ENCODE peak calls at places on chromosomes 1 and 21, in four cellular contexts. J, D, R and U are unnamed samples.

GRCh38 chr1:30729906-30730305 is 6.5 kb upstream of the MATN1 start:
- DNase-seq in J (no peak), R (no peak), D (no peak), U (no peak)

GRCh38 chr1:59453297-59453970 is 156.5 kb downstream of the FGGY start:
- DNase-seq in D (no peak), J (no peak), R (no peak), U (no peak)

GRCh38 chr1:24756395-24756794 is 11.1 kb downstream of the CLIC4 start:
- DNase-seq in R (no peak), D (no peak), J (no peak), U (no peak)

GRCh38 chr1:55589656-55590297 is 374.6 kb upstream of the USP24 start:
- DNase-seq in D (no peak), J (no peak), R (no peak), U (no peak)

GRCh38 chr1:54273837-54274192 is 73.8 kb downstream of the MRPL37 start:
- DNase-seq in R (peak), J (peak), D (no peak), U (no peak)

GRCh38 chr1:44266400-44267344 is 53.4 kb downstream of the DMAP1 start:
- DNase-seq in D (no peak), J (no peak), R (no peak), U (no peak)

GRCh38 chr21:42527489-42528158 is 14.0 kb downstream of the SLC37A1 start:
- DNase-seq in R (no peak), J (no peak), D (no peak), U (peak)

GRCh38 chr1:209040351-209040750 is 543.2 kb upstream of the CAMK1G start:
- DNase-seq in J (no peak), R (no peak), D (no peak), U (no peak)

GRCh38 chr1:112706505-112707216 is at the start of gene RHOC:
- DNase-seq in D (no peak), R (peak), J (peak), U (no peak)

GRCh38 chr1:17502326-17502778 is 37.1 kb upstream of the ARHGEF10L start:
- DNase-seq in D (peak), J (peak), R (peak), U (peak)

GRCh38 chr21:36535618-36536241 is 55.8 kb upstream of the CLDN14 start:
- DNase-seq in R (no peak), D (no peak), J (peak), U (peak)

GRCh38 chr1:37691497-37692077 is 729 bp upstream of the CDCA8 start:
- DNase-seq in D (peak), R (peak), J (peak), U (no peak)

GRCh38 chr1:175514309-175515001 is 228.9 kb downstream of the TNR start:
- DNase-seq in J (no peak), D (no peak), R (no peak), U (no peak)

GRCh38 chr1:36565576-36566501 is 83.1 kb upstream of the CSF3R start:
- DNase-seq in D (no peak), J (no peak), R (no peak), U (no peak)

GRCh38 chr21:42734323-42734971 is 81.0 kb downstream of the PDE9A start:
- DNase-seq in D (peak), R (no peak), J (no peak), U (no peak)

GRCh38 chr1:44603718-44604117 is 70.6 kb downstream of the TMEM53 start:
- DNase-seq in J (no peak), D (no peak), R (no peak), U (no peak)

GRCh38 chr1:232486006-232486405 is 143.9 kb downstream of the SIPA1L2 start:
- DNase-seq in R (no peak), J (no peak), D (no peak), U (no peak)

GRCh38 chr1:243227596-243227995 is 27.5 kb downstream of the CEP170 start:
- DNase-seq in D (peak), R (no peak), J (no peak), U (no peak)

GRCh38 chr1:168603501-168604107 is 27.2 kb downstream of the XCL1 start:
- DNase-seq in D (peak), R (peak), J (peak), U (peak)

GRCh38 chr1:61279570-61279969 is 197.2 kb downstream of the NFIA start:
- DNase-seq in J (no peak), D (no peak), R (no peak), U (no peak)

GRCh38 chr1:206649261-206649660 is 13.9 kb downstream of the DYRK3 start:
- DNase-seq in R (no peak), D (no peak), J (no peak), U (no peak)

GRCh38 chr21:30541764-30542163 is at the start of gene KRTAP19-6:
- DNase-seq in D (no peak), J (no peak), R (no peak), U (no peak)

GRCh38 chr1:1206376-1207253 is at the start of gene TNFRSF18:
- DNase-seq in J (no peak), R (no peak), D (no peak), U (no peak)

GRCh38 chr1:177744906-177745305 is 225.0 kb downstream of the SEC16B start:
- DNase-seq in R (no peak), J (no peak), D (no peak), U (no peak)

GRCh38 chr1:25668931-25669573 is 52.5 kb downstream of the MAN1C1 start:
- DNase-seq in D (no peak), J (no peak), R (no peak), U (no peak)

DNA sequence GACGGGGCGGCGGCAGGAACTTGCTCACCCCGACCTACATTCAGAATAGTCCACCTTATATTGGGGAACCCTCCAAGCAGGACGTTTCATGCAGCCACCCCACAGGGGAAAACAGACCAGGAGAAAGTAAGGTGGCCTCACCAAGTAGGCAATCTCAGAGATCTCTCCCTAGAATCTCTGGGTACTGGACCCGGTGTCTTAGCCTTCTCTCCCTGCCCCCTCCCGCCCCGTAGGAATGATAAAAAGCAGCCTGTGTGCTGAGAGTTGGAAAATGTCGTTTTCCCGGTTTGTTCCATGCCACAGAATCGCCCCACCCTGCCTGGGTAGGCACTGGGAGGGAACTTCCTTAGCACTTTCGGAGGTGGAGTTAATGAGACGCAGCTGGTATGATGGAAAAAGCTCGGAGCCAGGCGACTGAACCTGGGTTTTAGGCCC is 789 bp upstream of the PTPN14 start:
- DNase-seq in R (no peak), J (peak), D (peak), U (no peak)
- TF ChIP-seq FOXK2 in R (no peak), J (no peak), D (no peak), U (no peak)

DNA sequence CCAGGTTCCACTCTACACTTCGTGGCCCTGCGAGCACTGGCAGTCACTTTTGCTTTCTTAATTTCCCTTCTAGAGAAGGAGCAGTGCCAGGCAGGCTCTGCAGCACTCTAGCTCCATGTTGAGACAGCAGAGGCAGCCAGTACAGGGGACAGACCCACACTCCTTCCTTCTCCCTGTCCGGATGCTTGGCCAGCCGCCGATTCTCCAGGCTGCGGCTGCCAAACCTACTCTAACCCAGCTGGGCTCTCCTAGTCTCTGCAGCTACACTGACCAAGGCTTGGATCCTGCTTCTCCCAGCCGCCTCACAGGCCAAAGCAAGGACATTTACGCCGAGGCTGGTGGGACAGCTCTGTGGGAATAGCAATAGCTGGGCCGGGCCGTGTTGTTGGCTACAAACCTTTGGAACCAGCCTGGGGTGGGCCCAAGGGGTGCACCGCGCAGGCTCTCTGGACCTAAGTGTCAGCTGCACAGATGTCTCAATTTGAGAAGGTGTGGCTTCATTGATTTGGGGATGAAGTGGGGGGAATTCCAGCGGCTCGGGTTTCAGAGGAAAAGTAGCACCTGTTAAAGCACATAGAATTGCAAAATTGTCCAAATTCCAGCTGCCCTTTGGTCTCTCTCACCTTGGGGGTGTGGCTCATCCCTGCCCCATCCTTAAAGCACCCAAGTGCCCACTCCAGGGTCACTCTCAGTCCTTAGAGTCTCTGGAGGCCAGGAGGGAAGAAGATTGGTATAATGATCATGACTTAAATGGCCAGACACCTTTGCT is 3.2 kb downstream of the BARHL2 start:
- DNase-seq in J (no peak), D (no peak), R (no peak), U (no peak)
- TF ChIP-seq FOXK2 in J (no peak), D (no peak), R (no peak), U (no peak)

DNA sequence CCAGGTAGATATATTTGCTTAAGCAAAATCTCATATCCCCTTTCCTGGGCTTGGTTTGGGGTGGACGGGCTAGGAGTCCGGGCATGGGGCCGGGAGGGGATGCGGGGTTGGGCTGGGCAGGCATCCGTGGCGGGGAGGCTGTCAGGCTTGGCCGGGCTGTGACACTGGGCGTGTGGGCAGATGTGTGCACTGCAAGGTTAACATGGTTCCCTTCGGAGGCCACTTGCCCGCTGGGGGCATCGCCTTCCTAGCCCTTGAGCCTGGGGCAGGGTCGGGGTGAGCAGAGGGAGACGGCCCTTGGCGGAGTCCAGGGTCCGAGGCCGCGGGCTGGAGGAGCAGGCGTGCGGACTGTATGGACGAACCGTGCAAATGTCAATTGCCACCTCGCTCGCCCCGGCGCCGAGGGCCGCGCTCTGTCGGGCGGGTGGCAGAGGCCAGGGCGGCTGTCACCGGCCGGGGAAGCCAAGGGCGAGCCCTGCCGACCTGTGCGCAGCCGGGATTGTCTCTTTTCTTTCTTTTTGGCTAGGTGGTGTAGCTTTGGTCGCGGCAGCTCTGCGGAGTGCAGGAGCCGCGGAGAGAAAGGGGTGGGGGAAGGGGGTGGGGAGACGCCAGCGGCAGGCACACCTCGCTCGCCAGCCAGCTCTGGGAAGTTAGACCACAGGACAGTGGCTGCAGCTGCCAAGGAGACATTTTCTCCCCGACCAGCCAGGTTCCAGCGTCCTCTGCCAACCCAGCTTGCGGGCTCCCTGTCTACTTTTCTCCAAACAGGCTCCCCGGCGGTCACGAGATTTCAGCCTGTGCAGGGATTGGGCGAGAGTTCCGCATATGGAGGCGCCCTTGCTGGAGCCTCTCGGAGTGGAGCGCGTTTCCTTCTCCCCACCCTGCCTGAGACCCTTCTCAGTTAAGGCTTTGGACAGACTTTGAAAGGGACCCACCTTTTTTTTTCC is 1.3 kb downstream of the RCOR3 start:
- DNase-seq in R (peak), J (peak), D (peak), U (no peak)
- TF ChIP-seq FOXK2 in R (no peak), J (no peak), D (no peak), U (no peak)

DNA sequence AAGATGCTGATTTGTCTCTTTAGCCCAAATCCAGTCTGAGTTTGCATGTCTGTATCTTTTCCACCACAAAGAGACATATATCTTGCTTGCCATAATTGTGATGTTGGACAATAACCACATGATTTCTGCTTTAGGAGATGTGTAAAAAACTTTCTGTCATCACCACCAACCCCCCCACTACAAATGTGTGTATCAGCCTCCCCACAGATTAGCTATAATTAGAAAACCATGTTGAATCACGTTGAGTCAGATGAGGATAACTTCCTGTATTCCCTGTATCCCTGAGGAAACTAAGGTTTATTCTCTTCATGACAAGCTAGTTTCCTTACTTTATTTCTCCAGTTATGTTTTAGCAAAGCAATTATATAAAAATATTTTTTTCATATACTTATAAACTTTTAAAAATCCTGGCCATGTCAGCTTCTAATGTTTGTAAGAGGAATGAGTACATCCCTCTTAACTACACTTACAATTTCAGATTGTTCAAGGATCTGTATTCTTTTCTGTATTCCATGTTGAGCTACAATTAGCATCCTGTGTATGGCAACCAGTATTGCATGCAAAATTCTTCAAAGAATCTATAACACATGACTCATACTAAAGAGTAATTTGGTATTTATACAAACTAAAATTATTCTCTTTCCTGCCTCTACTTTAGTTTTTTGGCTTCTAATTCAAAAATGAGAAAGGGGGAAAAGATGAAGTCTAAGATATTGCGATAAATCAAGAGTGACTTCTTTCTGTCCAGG is 143.0 kb downstream of the FMN2 start:
- DNase-seq in R (no peak), J (no peak), D (no peak), U (no peak)
- TF ChIP-seq FOXK2 in R (no peak), J (no peak), D (no peak), U (no peak)